ENCODE peak calls at places on chromosomes 12 and 14, in ten cellular contexts. Z is G401; E is HFFc6; W is M059J; L is stimulated activated naive CD4-positive, alpha-beta T cell; A is stimulated activated CD8-positive, alpha-beta memory T cell treated with anti-CD3 and anti-CD28 coated beads, Interleukin-2, amount 100 ng/mL, for 1 hour; P is left cardiac atrium; N is ACHN; G is lower lobe of right lung; Q is NCI-H2227 treated with DMSO at 0.1 percent for 48 hours. S is an unnamed sample.

GRCh38 chr14:100534528-100535286 is 52.5 kb downstream of the BEGAIN start:
- DNase-seq in Z (no peak), E (no peak), W (peak; percentile 60), L (no peak), A (no peak), P (peak; percentile 16), N (no peak), G (peak; percentile 37), Q (no peak), S (peak; percentile 10)

GRCh38 chr12:121494093-121494787 is 86.6 kb downstream of the KDM2B start:
- DNase-seq in Z (peak; percentile 38), E (peak; percentile 17), W (peak; percentile 19), L (peak; percentile 31), A (peak; percentile 19), P (peak; percentile 42), N (peak; percentile 42), G (no peak), Q (no peak), S (peak; percentile 74)

GRCh38 chr12:3036901-3037600 is 40.1 kb upstream of the TSPAN9 start:
- DNase-seq in Z (no peak), E (no peak), W (no peak), L (no peak), A (no peak), P (no peak), N (no peak), G (no peak), Q (no peak), S (no peak)

GRCh38 chr12:115918763-115919162 is 358.7 kb downstream of the MED13L start:
- DNase-seq in Z (no peak), E (no peak), W (no peak), L (no peak), A (no peak), P (no peak), N (no peak), G (no peak), Q (no peak), S (no peak)

GRCh38 chr12:119363037-119363436 is 28.5 kb downstream of the CCDC60 start:
- DNase-seq in Z (no peak), E (no peak), W (no peak), L (no peak), A (no peak), P (no peak), N (no peak), G (no peak), Q (no peak), S (no peak)

GRCh38 chr12:4819654-4820053 is 90.1 kb upstream of the KCNA1 start:
- DNase-seq in Z (no peak), E (peak; percentile 3), W (peak; percentile 79), L (no peak), A (no peak), P (no peak), N (no peak), G (no peak), Q (no peak), S (no peak)

GRCh38 chr12:7108928-7109920 is at the start of gene C1RL:
- DNase-seq in Z (peak; percentile 74), E (peak; percentile 69), W (peak; percentile 85), L (peak; percentile 44), A (peak; percentile 57), P (peak; percentile 92), N (peak; percentile 90), G (peak; percentile 92), Q (peak; percentile 17), S (peak; percentile 87)

GRCh38 chr12:122835693-122836026 is 403 bp downstream of the HIP1R start:
- DNase-seq in Z (no peak), E (no peak), W (no peak), L (no peak), A (no peak), P (no peak), N (peak; percentile 53), G (peak; percentile 58), Q (no peak), S (peak; percentile 58)

GRCh38 chr12:79155703-79156102 is 291.1 kb downstream of the SYT1 start:
- DNase-seq in Z (no peak), E (no peak), W (no peak), L (no peak), A (no peak), P (no peak), N (no peak), G (no peak), Q (no peak), S (no peak)

GRCh38 chr14:96091941-96092411 is 52.8 kb downstream of the C14orf132 start:
- DNase-seq in Z (no peak), E (peak; percentile 75), W (no peak), L (no peak), A (no peak), P (peak; percentile 56), N (no peak), G (no peak), Q (no peak), S (no peak)

GRCh38 chr14:22266141-22266442 is 322.9 kb downstream of the DAD1 start:
- DNase-seq in Z (no peak), E (no peak), W (peak; percentile 22), L (no peak), A (no peak), P (no peak), N (peak; percentile 15), G (no peak), Q (no peak), S (no peak)

GRCh38 chr12:61272441-61272840 is 987.8 kb upstream of the USP15 start:
- DNase-seq in Z (no peak), E (no peak), W (no peak), L (no peak), A (no peak), P (no peak), N (no peak), G (no peak), Q (no peak), S (no peak)

GRCh38 chr14:70921669-70922068 is 14.4 kb downstream of the PCNX1 start:
- DNase-seq in Z (no peak), E (no peak), W (no peak), L (no peak), A (no peak), P (no peak), N (no peak), G (no peak), Q (no peak), S (no peak)

GRCh38 chr14:45133683-45134050 is 614 bp downstream of the FKBP3 start:
- DNase-seq in Z (no peak), E (no peak), W (no peak), L (no peak), A (no peak), P (no peak), N (no peak), G (no peak), Q (peak; percentile 71), S (no peak)

GRCh38 chr14:106556665-106557289 is 1030.4 kb downstream of the TMEM121 start:
- DNase-seq in Z (no peak), E (no peak), W (peak; percentile 10), L (peak; percentile 15), A (peak; percentile 54), P (no peak), N (peak; percentile 28), G (peak; percentile 77), Q (no peak), S (peak; percentile 81)

GRCh38 chr12:115507951-115508722 is 769.4 kb downstream of the MED13L start:
- DNase-seq in Z (no peak), E (no peak), W (no peak), L (no peak), A (no peak), P (peak; percentile 21), N (no peak), G (peak; percentile 40), Q (no peak), S (no peak)

GRCh38 chr12:28223853-28224252 is 33.6 kb downstream of the CCDC91 start:
- DNase-seq in Z (no peak), E (no peak), W (no peak), L (no peak), A (no peak), P (no peak), N (no peak), G (no peak), Q (no peak), S (no peak)

GRCh38 chr12:100170313-100170858 is 27.7 kb upstream of the BLTP3B start:
- DNase-seq in Z (peak; percentile 10), E (no peak), W (no peak), L (no peak), A (no peak), P (no peak), N (no peak), G (no peak), Q (no peak), S (no peak)

GRCh38 chr12:125125271-125125670 is 60.0 kb downstream of the AACS start:
- DNase-seq in Z (no peak), E (no peak), W (no peak), L (no peak), A (no peak), P (no peak), N (no peak), G (no peak), Q (no peak), S (no peak)

GRCh38 chr12:108482717-108483212 is 32.3 kb upstream of the FICD start:
- DNase-seq in Z (no peak), E (no peak), W (peak; percentile 86), L (no peak), A (no peak), P (no peak), N (peak; percentile 57), G (no peak), Q (peak; percentile 41), S (no peak)

GRCh38 chr12:87953257-87953860 is 75.8 kb downstream of the C12orf50 start:
- DNase-seq in Z (peak; percentile 37), E (peak; percentile 33), W (peak; percentile 62), L (no peak), A (no peak), P (no peak), N (peak; percentile 68), G (no peak), Q (peak; percentile 76), S (no peak)

GRCh38 chr14:68813318-68813838 is 20.5 kb upstream of the ZFP36L1 start:
- DNase-seq in Z (no peak), E (no peak), W (no peak), L (no peak), A (no peak), P (no peak), N (no peak), G (no peak), Q (no peak), S (no peak)

GRCh38 chr12:31234955-31235867 is 90.7 kb downstream of the SINHCAF start:
- DNase-seq in Z (peak; percentile 30), E (peak; percentile 38), W (peak; percentile 50), L (no peak), A (no peak), P (peak; percentile 40), N (peak; percentile 64), G (peak; percentile 44), Q (peak; percentile 30), S (no peak)

GRCh38 chr12:54378791-54379400 is 5.6 kb downstream of the ZNF385A start:
- DNase-seq in Z (peak; percentile 59), E (no peak), W (peak; percentile 67), L (no peak), A (no peak), P (peak; percentile 72), N (peak; percentile 75), G (peak; percentile 55), Q (no peak), S (no peak)

GRCh38 chr12:65189028-65189718 is 19.8 kb downstream of the LEMD3 start:
- DNase-seq in Z (no peak), E (no peak), W (no peak), L (no peak), A (no peak), P (no peak), N (no peak), G (no peak), Q (no peak), S (no peak)

GRCh38 chr12:21774358-21775129 is at the start of gene KCNJ8:
- DNase-seq in Z (no peak), E (no peak), W (no peak), L (no peak), A (no peak), P (peak; percentile 89), N (peak; percentile 97), G (peak; percentile 83), Q (peak; percentile 4), S (no peak)

GRCh38 chr14:27845241-27845850 is 921.2 kb upstream of the FOXG1 start:
- DNase-seq in Z (no peak), E (no peak), W (no peak), L (no peak), A (no peak), P (peak; percentile 21), N (no peak), G (peak; percentile 31), Q (no peak), S (no peak)

GRCh38 chr12:22986997-22987396 is 362.0 kb downstream of the ETNK1 start:
- DNase-seq in Z (no peak), E (no peak), W (no peak), L (no peak), A (no peak), P (no peak), N (no peak), G (no peak), Q (no peak), S (no peak)